ENCODE peak calls at places on chromosomes 13 and 19, in nine cellular contexts. One of them, this sample, is unnamed.

GRCh38 chr19:47190167-47190727 is 40.8 kb downstream of the BBC3 start:
- DNase-seq in HT1080: peak
- DNase-seq in Daoy: peak
- DNase-seq in right lobe of liver: peak
- DNase-seq in activated naive CD4-positive, alpha-beta T cell treated with anti-CD3 and anti-CD28 coated beads, Interleukin-2, amount 10 ng/mL, durations not matched to agents 7 days and 5 days: peak
- DNase-seq in NCI-H1930: no peak
- DNase-seq in effector CD4-positive, alpha-beta T cell: peak
- DNase-seq in activated T-helper 9 cell treated with anti-CD3 and anti-CD28 coated beads, Interleukin-2, amount 50 U/mL, for 16 hours: peak
- DNase-seq in memory B cell: no peak
- DNase-seq in this sample: peak

GRCh38 chr13:41276824-41277223 is 13.4 kb upstream of the MTRF1 start:
- DNase-seq in HT1080: no peak
- DNase-seq in Daoy: no peak
- DNase-seq in right lobe of liver: no peak
- DNase-seq in activated naive CD4-positive, alpha-beta T cell treated with anti-CD3 and anti-CD28 coated beads, Interleukin-2, amount 10 ng/mL, durations not matched to agents 7 days and 5 days: no peak
- DNase-seq in NCI-H1930: no peak
- DNase-seq in effector CD4-positive, alpha-beta T cell: no peak
- DNase-seq in activated T-helper 9 cell treated with anti-CD3 and anti-CD28 coated beads, Interleukin-2, amount 50 U/mL, for 16 hours: no peak
- DNase-seq in memory B cell: no peak
- DNase-seq in this sample: no peak

GRCh38 chr13:96284971-96285370 is 195.1 kb downstream of the HS6ST3 start:
- DNase-seq in HT1080: no peak
- DNase-seq in Daoy: no peak
- DNase-seq in right lobe of liver: no peak
- DNase-seq in activated naive CD4-positive, alpha-beta T cell treated with anti-CD3 and anti-CD28 coated beads, Interleukin-2, amount 10 ng/mL, durations not matched to agents 7 days and 5 days: no peak
- DNase-seq in NCI-H1930: no peak
- DNase-seq in effector CD4-positive, alpha-beta T cell: no peak
- DNase-seq in activated T-helper 9 cell treated with anti-CD3 and anti-CD28 coated beads, Interleukin-2, amount 50 U/mL, for 16 hours: no peak
- DNase-seq in memory B cell: no peak
- DNase-seq in this sample: no peak

GRCh38 chr13:76335463-76335862 is 550.7 kb downstream of the KCTD12 start:
- DNase-seq in HT1080: no peak
- DNase-seq in Daoy: no peak
- DNase-seq in right lobe of liver: no peak
- DNase-seq in activated naive CD4-positive, alpha-beta T cell treated with anti-CD3 and anti-CD28 coated beads, Interleukin-2, amount 10 ng/mL, durations not matched to agents 7 days and 5 days: no peak
- DNase-seq in NCI-H1930: no peak
- DNase-seq in effector CD4-positive, alpha-beta T cell: no peak
- DNase-seq in activated T-helper 9 cell treated with anti-CD3 and anti-CD28 coated beads, Interleukin-2, amount 50 U/mL, for 16 hours: no peak
- DNase-seq in memory B cell: no peak
- DNase-seq in this sample: no peak

GRCh38 chr19:50203281-50204080 is at the start of gene MYH14:
- DNase-seq in HT1080: no peak
- DNase-seq in Daoy: peak
- DNase-seq in right lobe of liver: peak
- DNase-seq in activated naive CD4-positive, alpha-beta T cell treated with anti-CD3 and anti-CD28 coated beads, Interleukin-2, amount 10 ng/mL, durations not matched to agents 7 days and 5 days: no peak
- DNase-seq in NCI-H1930: peak
- DNase-seq in effector CD4-positive, alpha-beta T cell: no peak
- DNase-seq in activated T-helper 9 cell treated with anti-CD3 and anti-CD28 coated beads, Interleukin-2, amount 50 U/mL, for 16 hours: no peak
- DNase-seq in memory B cell: no peak
- DNase-seq in this sample: no peak

GRCh38 chr13:21686761-21687391 is 16.0 kb downstream of the FGF9 start:
- DNase-seq in HT1080: no peak
- DNase-seq in Daoy: no peak
- DNase-seq in right lobe of liver: no peak
- DNase-seq in activated naive CD4-positive, alpha-beta T cell treated with anti-CD3 and anti-CD28 coated beads, Interleukin-2, amount 10 ng/mL, durations not matched to agents 7 days and 5 days: no peak
- DNase-seq in NCI-H1930: no peak
- DNase-seq in effector CD4-positive, alpha-beta T cell: no peak
- DNase-seq in activated T-helper 9 cell treated with anti-CD3 and anti-CD28 coated beads, Interleukin-2, amount 50 U/mL, for 16 hours: no peak
- DNase-seq in memory B cell: no peak
- DNase-seq in this sample: no peak

GRCh38 chr19:6491802-6492592 is 10.1 kb downstream of the TUBB4A start:
- DNase-seq in HT1080: no peak
- DNase-seq in Daoy: no peak
- DNase-seq in right lobe of liver: no peak
- DNase-seq in activated naive CD4-positive, alpha-beta T cell treated with anti-CD3 and anti-CD28 coated beads, Interleukin-2, amount 10 ng/mL, durations not matched to agents 7 days and 5 days: no peak
- DNase-seq in NCI-H1930: no peak
- DNase-seq in effector CD4-positive, alpha-beta T cell: no peak
- DNase-seq in activated T-helper 9 cell treated with anti-CD3 and anti-CD28 coated beads, Interleukin-2, amount 50 U/mL, for 16 hours: no peak
- DNase-seq in memory B cell: no peak
- DNase-seq in this sample: no peak

GRCh38 chr19:2116507-2116906 is 19.8 kb downstream of the IZUMO4 start:
- DNase-seq in HT1080: no peak
- DNase-seq in Daoy: no peak
- DNase-seq in right lobe of liver: no peak
- DNase-seq in activated naive CD4-positive, alpha-beta T cell treated with anti-CD3 and anti-CD28 coated beads, Interleukin-2, amount 10 ng/mL, durations not matched to agents 7 days and 5 days: no peak
- DNase-seq in NCI-H1930: no peak
- DNase-seq in effector CD4-positive, alpha-beta T cell: no peak
- DNase-seq in activated T-helper 9 cell treated with anti-CD3 and anti-CD28 coated beads, Interleukin-2, amount 50 U/mL, for 16 hours: no peak
- DNase-seq in memory B cell: no peak
- DNase-seq in this sample: no peak

GRCh38 chr19:53092723-53093122 is 10.5 kb downstream of the ZNF160 start:
- DNase-seq in HT1080: no peak
- DNase-seq in Daoy: no peak
- DNase-seq in right lobe of liver: no peak
- DNase-seq in activated naive CD4-positive, alpha-beta T cell treated with anti-CD3 and anti-CD28 coated beads, Interleukin-2, amount 10 ng/mL, durations not matched to agents 7 days and 5 days: no peak
- DNase-seq in NCI-H1930: no peak
- DNase-seq in effector CD4-positive, alpha-beta T cell: no peak
- DNase-seq in activated T-helper 9 cell treated with anti-CD3 and anti-CD28 coated beads, Interleukin-2, amount 50 U/mL, for 16 hours: no peak
- DNase-seq in memory B cell: no peak
- DNase-seq in this sample: no peak

GRCh38 chr13:109729031-109729870 is 57.1 kb downstream of the IRS2 start:
- DNase-seq in HT1080: peak
- DNase-seq in Daoy: no peak
- DNase-seq in right lobe of liver: no peak
- DNase-seq in activated naive CD4-positive, alpha-beta T cell treated with anti-CD3 and anti-CD28 coated beads, Interleukin-2, amount 10 ng/mL, durations not matched to agents 7 days and 5 days: no peak
- DNase-seq in NCI-H1930: no peak
- DNase-seq in effector CD4-positive, alpha-beta T cell: no peak
- DNase-seq in activated T-helper 9 cell treated with anti-CD3 and anti-CD28 coated beads, Interleukin-2, amount 50 U/mL, for 16 hours: no peak
- DNase-seq in memory B cell: no peak
- DNase-seq in this sample: no peak

GRCh38 chr13:99432637-99433542 is 68.4 kb upstream of the TM9SF2 start:
- DNase-seq in HT1080: peak
- DNase-seq in Daoy: peak
- DNase-seq in right lobe of liver: peak
- DNase-seq in activated naive CD4-positive, alpha-beta T cell treated with anti-CD3 and anti-CD28 coated beads, Interleukin-2, amount 10 ng/mL, durations not matched to agents 7 days and 5 days: peak
- DNase-seq in NCI-H1930: no peak
- DNase-seq in effector CD4-positive, alpha-beta T cell: peak
- DNase-seq in activated T-helper 9 cell treated with anti-CD3 and anti-CD28 coated beads, Interleukin-2, amount 50 U/mL, for 16 hours: peak
- DNase-seq in memory B cell: peak
- DNase-seq in this sample: peak

GRCh38 chr19:49411681-49412321 is 11.4 kb downstream of the PTH2 start:
- DNase-seq in HT1080: no peak
- DNase-seq in Daoy: no peak
- DNase-seq in right lobe of liver: no peak
- DNase-seq in activated naive CD4-positive, alpha-beta T cell treated with anti-CD3 and anti-CD28 coated beads, Interleukin-2, amount 10 ng/mL, durations not matched to agents 7 days and 5 days: no peak
- DNase-seq in NCI-H1930: no peak
- DNase-seq in effector CD4-positive, alpha-beta T cell: no peak
- DNase-seq in activated T-helper 9 cell treated with anti-CD3 and anti-CD28 coated beads, Interleukin-2, amount 50 U/mL, for 16 hours: no peak
- DNase-seq in memory B cell: no peak
- DNase-seq in this sample: no peak

GRCh38 chr13:97855570-97855970 is 97.9 kb upstream of the IPO5 start:
- DNase-seq in HT1080: peak
- DNase-seq in Daoy: peak
- DNase-seq in right lobe of liver: peak
- DNase-seq in activated naive CD4-positive, alpha-beta T cell treated with anti-CD3 and anti-CD28 coated beads, Interleukin-2, amount 10 ng/mL, durations not matched to agents 7 days and 5 days: peak
- DNase-seq in NCI-H1930: peak
- DNase-seq in effector CD4-positive, alpha-beta T cell: no peak
- DNase-seq in activated T-helper 9 cell treated with anti-CD3 and anti-CD28 coated beads, Interleukin-2, amount 50 U/mL, for 16 hours: no peak
- DNase-seq in memory B cell: no peak
- DNase-seq in this sample: peak

GRCh38 chr19:6429419-6430221 is 3.9 kb downstream of the SLC25A41 start:
- DNase-seq in HT1080: no peak
- DNase-seq in Daoy: no peak
- DNase-seq in right lobe of liver: no peak
- DNase-seq in activated naive CD4-positive, alpha-beta T cell treated with anti-CD3 and anti-CD28 coated beads, Interleukin-2, amount 10 ng/mL, durations not matched to agents 7 days and 5 days: no peak
- DNase-seq in NCI-H1930: no peak
- DNase-seq in effector CD4-positive, alpha-beta T cell: no peak
- DNase-seq in activated T-helper 9 cell treated with anti-CD3 and anti-CD28 coated beads, Interleukin-2, amount 50 U/mL, for 16 hours: no peak
- DNase-seq in memory B cell: no peak
- DNase-seq in this sample: no peak

GRCh38 chr19:38655148-38655824 is 7.8 kb downstream of the ACTN4 start:
- DNase-seq in HT1080: peak
- DNase-seq in Daoy: peak
- DNase-seq in right lobe of liver: no peak
- DNase-seq in activated naive CD4-positive, alpha-beta T cell treated with anti-CD3 and anti-CD28 coated beads, Interleukin-2, amount 10 ng/mL, durations not matched to agents 7 days and 5 days: peak
- DNase-seq in NCI-H1930: no peak
- DNase-seq in effector CD4-positive, alpha-beta T cell: no peak
- DNase-seq in activated T-helper 9 cell treated with anti-CD3 and anti-CD28 coated beads, Interleukin-2, amount 50 U/mL, for 16 hours: no peak
- DNase-seq in memory B cell: no peak
- DNase-seq in this sample: no peak

GRCh38 chr13:40993119-40993518 is 26.0 kb downstream of the ELF1 start:
- DNase-seq in HT1080: no peak
- DNase-seq in Daoy: no peak
- DNase-seq in right lobe of liver: no peak
- DNase-seq in activated naive CD4-positive, alpha-beta T cell treated with anti-CD3 and anti-CD28 coated beads, Interleukin-2, amount 10 ng/mL, durations not matched to agents 7 days and 5 days: no peak
- DNase-seq in NCI-H1930: peak
- DNase-seq in effector CD4-positive, alpha-beta T cell: no peak
- DNase-seq in activated T-helper 9 cell treated with anti-CD3 and anti-CD28 coated beads, Interleukin-2, amount 50 U/mL, for 16 hours: no peak
- DNase-seq in memory B cell: no peak
- DNase-seq in this sample: no peak

GRCh38 chr13:44879452-44880058 is 109.7 kb downstream of the NUFIP1 start:
- DNase-seq in HT1080: peak
- DNase-seq in Daoy: peak
- DNase-seq in right lobe of liver: no peak
- DNase-seq in activated naive CD4-positive, alpha-beta T cell treated with anti-CD3 and anti-CD28 coated beads, Interleukin-2, amount 10 ng/mL, durations not matched to agents 7 days and 5 days: peak
- DNase-seq in NCI-H1930: no peak
- DNase-seq in effector CD4-positive, alpha-beta T cell: no peak
- DNase-seq in activated T-helper 9 cell treated with anti-CD3 and anti-CD28 coated beads, Interleukin-2, amount 50 U/mL, for 16 hours: no peak
- DNase-seq in memory B cell: no peak
- DNase-seq in this sample: no peak

GRCh38 chr19:33814181-33815165 is 17.8 kb downstream of the KCTD15 start:
- DNase-seq in HT1080: no peak
- DNase-seq in Daoy: no peak
- DNase-seq in right lobe of liver: peak
- DNase-seq in activated naive CD4-positive, alpha-beta T cell treated with anti-CD3 and anti-CD28 coated beads, Interleukin-2, amount 10 ng/mL, durations not matched to agents 7 days and 5 days: no peak
- DNase-seq in NCI-H1930: no peak
- DNase-seq in effector CD4-positive, alpha-beta T cell: no peak
- DNase-seq in activated T-helper 9 cell treated with anti-CD3 and anti-CD28 coated beads, Interleukin-2, amount 50 U/mL, for 16 hours: no peak
- DNase-seq in memory B cell: no peak
- DNase-seq in this sample: no peak

GRCh38 chr19:51799998-51800848 is 5.3 kb downstream of the FPR3 start:
- DNase-seq in HT1080: no peak
- DNase-seq in Daoy: peak
- DNase-seq in right lobe of liver: peak
- DNase-seq in activated naive CD4-positive, alpha-beta T cell treated with anti-CD3 and anti-CD28 coated beads, Interleukin-2, amount 10 ng/mL, durations not matched to agents 7 days and 5 days: no peak
- DNase-seq in NCI-H1930: no peak
- DNase-seq in effector CD4-positive, alpha-beta T cell: no peak
- DNase-seq in activated T-helper 9 cell treated with anti-CD3 and anti-CD28 coated beads, Interleukin-2, amount 50 U/mL, for 16 hours: no peak
- DNase-seq in memory B cell: no peak
- DNase-seq in this sample: no peak

GRCh38 chr13:114145722-114146121 is 13.3 kb upstream of the RASA3 start:
- DNase-seq in HT1080: no peak
- DNase-seq in Daoy: no peak
- DNase-seq in right lobe of liver: peak
- DNase-seq in activated naive CD4-positive, alpha-beta T cell treated with anti-CD3 and anti-CD28 coated beads, Interleukin-2, amount 10 ng/mL, durations not matched to agents 7 days and 5 days: no peak
- DNase-seq in NCI-H1930: no peak
- DNase-seq in effector CD4-positive, alpha-beta T cell: no peak
- DNase-seq in activated T-helper 9 cell treated with anti-CD3 and anti-CD28 coated beads, Interleukin-2, amount 50 U/mL, for 16 hours: no peak
- DNase-seq in memory B cell: no peak
- DNase-seq in this sample: peak

GRCh38 chr13:28129911-28130693 is 8.2 kb upstream of the PAN3 start:
- DNase-seq in HT1080: no peak
- DNase-seq in Daoy: no peak
- DNase-seq in right lobe of liver: no peak
- DNase-seq in activated naive CD4-positive, alpha-beta T cell treated with anti-CD3 and anti-CD28 coated beads, Interleukin-2, amount 10 ng/mL, durations not matched to agents 7 days and 5 days: no peak
- DNase-seq in NCI-H1930: no peak
- DNase-seq in effector CD4-positive, alpha-beta T cell: no peak
- DNase-seq in activated T-helper 9 cell treated with anti-CD3 and anti-CD28 coated beads, Interleukin-2, amount 50 U/mL, for 16 hours: no peak
- DNase-seq in memory B cell: no peak
- DNase-seq in this sample: no peak

GRCh38 chr13:31209172-31209818 is 9.5 kb downstream of the B3GLCT start:
- DNase-seq in HT1080: no peak
- DNase-seq in Daoy: peak
- DNase-seq in right lobe of liver: no peak
- DNase-seq in activated naive CD4-positive, alpha-beta T cell treated with anti-CD3 and anti-CD28 coated beads, Interleukin-2, amount 10 ng/mL, durations not matched to agents 7 days and 5 days: no peak
- DNase-seq in NCI-H1930: no peak
- DNase-seq in effector CD4-positive, alpha-beta T cell: no peak
- DNase-seq in activated T-helper 9 cell treated with anti-CD3 and anti-CD28 coated beads, Interleukin-2, amount 50 U/mL, for 16 hours: no peak
- DNase-seq in memory B cell: no peak
- DNase-seq in this sample: peak

GRCh38 chr13:77118134-77118533 is 91.2 kb upstream of the FBXL3 start:
- DNase-seq in HT1080: no peak
- DNase-seq in Daoy: no peak
- DNase-seq in right lobe of liver: no peak
- DNase-seq in activated naive CD4-positive, alpha-beta T cell treated with anti-CD3 and anti-CD28 coated beads, Interleukin-2, amount 10 ng/mL, durations not matched to agents 7 days and 5 days: no peak
- DNase-seq in NCI-H1930: no peak
- DNase-seq in effector CD4-positive, alpha-beta T cell: no peak
- DNase-seq in activated T-helper 9 cell treated with anti-CD3 and anti-CD28 coated beads, Interleukin-2, amount 50 U/mL, for 16 hours: no peak
- DNase-seq in memory B cell: no peak
- DNase-seq in this sample: no peak

GRCh38 chr19:55454787-55455243 is 6.6 kb downstream of the ISOC2 start:
- DNase-seq in HT1080: no peak
- DNase-seq in Daoy: peak
- DNase-seq in right lobe of liver: no peak
- DNase-seq in activated naive CD4-positive, alpha-beta T cell treated with anti-CD3 and anti-CD28 coated beads, Interleukin-2, amount 10 ng/mL, durations not matched to agents 7 days and 5 days: peak
- DNase-seq in NCI-H1930: peak
- DNase-seq in effector CD4-positive, alpha-beta T cell: peak
- DNase-seq in activated T-helper 9 cell treated with anti-CD3 and anti-CD28 coated beads, Interleukin-2, amount 50 U/mL, for 16 hours: no peak
- DNase-seq in memory B cell: no peak
- DNase-seq in this sample: peak

This sample was measured in CD4-positive, alpha-beta memory T cell.